ENCODE peak calls at places on chromosomes 1 and 21, in nine cellular contexts. N is amygdala; R is iris pigment epithelial cell; C is AG08395; T is coronary artery; P is activated CD4-positive, alpha-beta T cell treated with anti-CD3 and anti-CD28 coated beads for 48 hours; W is progenitor cell of endocrine pancreas; H is glutamatergic neuron; Y is NCI-H1105 treated with DMSO at 0.1 percent for 48 hours. I is an unnamed sample.

GRCh38 chr21:16965424-16965823 is 547.4 kb upstream of the CXADR start:
- DNase-seq in N (no peak), P (no peak), C (no peak), Y (no peak), R (no peak), W (no peak), H (no peak), T (no peak), I (no peak)

GRCh38 chr1:222843434-222844107 is 28.7 kb downstream of the DISP1 start:
- DNase-seq in C (no peak), Y (no peak), R (no peak), N (no peak), T (no peak), H (no peak), W (no peak), P (no peak), I (no peak)

GRCh38 chr1:240906477-240906876 is 294.5 kb upstream of the GREM2 start:
- DNase-seq in R (peak), C (no peak), T (no peak), H (no peak), W (no peak), N (no peak), Y (peak), P (no peak), I (no peak)

GRCh38 chr21:14050121-14050520 is 160.6 kb downstream of the LIPI start:
- DNase-seq in C (no peak), Y (no peak), N (no peak), H (no peak), P (no peak), R (no peak), W (no peak), T (no peak), I (no peak)

GRCh38 chr1:164967300-164967699 is 389.2 kb downstream of the LMX1A start:
- DNase-seq in H (no peak), P (no peak), N (no peak), R (no peak), T (no peak), Y (no peak), W (no peak), C (no peak), I (no peak)

GRCh38 chr1:218499021-218499691 is 154.0 kb downstream of the TGFB2 start:
- DNase-seq in R (peak), H (no peak), N (no peak), W (no peak), C (peak), T (no peak), P (no peak), Y (no peak), I (no peak)

GRCh38 chr1:22471078-22471477 is 19.4 kb downstream of the ZBTB40 start:
- DNase-seq in P (no peak), W (no peak), T (no peak), Y (peak), C (peak), H (no peak), N (no peak), R (peak), I (no peak)

GRCh38 chr1:11654571-11655262 is at the start of gene FBXO44:
- DNase-seq in R (no peak), Y (peak), W (no peak), H (peak), P (peak), C (peak), T (no peak), N (no peak), I (peak)

GRCh38 chr1:6056549-6056948 is 10.9 kb downstream of the KCNAB2 start:
- DNase-seq in R (no peak), P (no peak), Y (no peak), N (no peak), H (no peak), T (no peak), C (no peak), W (no peak), I (no peak)

GRCh38 chr1:9009438-9010366 is 16.5 kb downstream of the SLC2A7 start:
- DNase-seq in Y (no peak), P (peak), R (peak), T (no peak), H (peak), C (peak), W (no peak), N (no peak), I (peak)

GRCh38 chr21:27534211-27534610 is 567.3 kb upstream of the ADAMTS5 start:
- DNase-seq in R (no peak), W (no peak), C (peak), H (no peak), P (no peak), T (no peak), N (no peak), Y (no peak), I (no peak)

GRCh38 chr1:112358061-112358770 is 37.8 kb upstream of the CTTNBP2NL start:
- DNase-seq in C (no peak), N (no peak), R (peak), T (no peak), Y (no peak), P (no peak), H (no peak), W (no peak), I (no peak)